ENCODE peak calls at places on chromosome 6, in four cellular contexts. One of them, this sample, is unnamed.

GRCh38 chr6:158233214-158233795 is 65.2 kb downstream of the GTF2H5 start:
- DNase-seq in left colon: peak; percentile 26
- DNase-seq in D341Med: peak; percentile 55
- DNase-seq in substantia nigra: no peak
- DNase-seq in this sample: no peak

GRCh38 chr6:65776332-65776731 is 69.3 kb upstream of the EYS start:
- DNase-seq in substantia nigra: no peak
- DNase-seq in left colon: peak; percentile 23
- DNase-seq in D341Med: peak; percentile 55
- DNase-seq in this sample: no peak

GRCh38 chr6:142694054-142694453 is 250.9 kb downstream of the HIVEP2 start:
- DNase-seq in left colon: no peak
- DNase-seq in D341Med: no peak
- DNase-seq in substantia nigra: no peak
- DNase-seq in this sample: no peak

GRCh38 chr6:43809417-43810305 is 39.6 kb downstream of the VEGFA start:
- DNase-seq in left colon: no peak
- DNase-seq in substantia nigra: no peak
- DNase-seq in D341Med: no peak
- DNase-seq in this sample: no peak

GRCh38 chr6:166540631-166541331 is 45.7 kb downstream of the RAMACL start:
- DNase-seq in D341Med: no peak
- DNase-seq in left colon: peak; percentile 35
- DNase-seq in substantia nigra: no peak
- DNase-seq in this sample: no peak

GRCh38 chr6:49966334-49966733 is 2.4 kb upstream of the DEFB114 start:
- DNase-seq in substantia nigra: no peak
- DNase-seq in D341Med: no peak
- DNase-seq in left colon: no peak
- DNase-seq in this sample: no peak

GRCh38 chr6:121897337-121897760 is 461.9 kb downstream of the GJA1 start:
- DNase-seq in left colon: no peak
- DNase-seq in substantia nigra: no peak
- DNase-seq in D341Med: no peak
- DNase-seq in this sample: no peak

GRCh38 chr6:135774006-135774405 is 77.5 kb upstream of the PDE7B start:
- DNase-seq in left colon: no peak
- DNase-seq in D341Med: no peak
- DNase-seq in substantia nigra: no peak
- DNase-seq in this sample: no peak

GRCh38 chr6:135537782-135538301 is 40.3 kb upstream of the AHI1 start:
- DNase-seq in left colon: no peak
- DNase-seq in substantia nigra: no peak
- DNase-seq in D341Med: no peak
- DNase-seq in this sample: no peak

GRCh38 chr6:53987527-53987888 is 123.7 kb upstream of the MLIP start:
- DNase-seq in D341Med: no peak
- DNase-seq in left colon: no peak
- DNase-seq in substantia nigra: no peak
- DNase-seq in this sample: no peak

GRCh38 chr6:18101873-18102272 is 20.6 kb downstream of the NHLRC1 start:
- DNase-seq in left colon: no peak
- DNase-seq in D341Med: no peak
- DNase-seq in substantia nigra: no peak
- DNase-seq in this sample: no peak

GRCh38 chr6:147468634-147469033 is 39.9 kb upstream of the SAMD5 start:
- DNase-seq in D341Med: no peak
- DNase-seq in substantia nigra: no peak
- DNase-seq in left colon: no peak
- DNase-seq in this sample: no peak

GRCh38 chr6:19415605-19416326 is 421.4 kb upstream of the ID4 start:
- DNase-seq in D341Med: no peak
- DNase-seq in left colon: no peak
- DNase-seq in substantia nigra: no peak
- DNase-seq in this sample: no peak

GRCh38 chr6:105482227-105482839 is 79.5 kb upstream of the PREP start:
- DNase-seq in D341Med: no peak
- DNase-seq in substantia nigra: no peak
- DNase-seq in left colon: peak; percentile 48
- DNase-seq in this sample: no peak

GRCh38 chr6:159451051-159451450 is 242.0 kb downstream of the SOD2 start:
- DNase-seq in substantia nigra: no peak
- DNase-seq in D341Med: no peak
- DNase-seq in left colon: no peak
- DNase-seq in this sample: no peak

GRCh38 chr6:169905041-169905807 is 153.8 kb downstream of the ERMARD start:
- DNase-seq in left colon: no peak
- DNase-seq in D341Med: no peak
- DNase-seq in substantia nigra: no peak
- DNase-seq in this sample: no peak

GRCh38 chr6:164275773-164276172 is 861.3 kb downstream of the QKI start:
- DNase-seq in D341Med: no peak
- DNase-seq in substantia nigra: no peak
- DNase-seq in left colon: no peak
- DNase-seq in this sample: no peak

GRCh38 chr6:36127462-36128016 is 2.8 kb upstream of the MAPK13 start:
- DNase-seq in substantia nigra: no peak
- DNase-seq in left colon: no peak
- DNase-seq in D341Med: no peak
- DNase-seq in this sample: no peak

GRCh38 chr6:78797270-78797669 is 70.1 kb upstream of the IRAK1BP1 start:
- DNase-seq in substantia nigra: no peak
- DNase-seq in D341Med: no peak
- DNase-seq in left colon: no peak
- DNase-seq in this sample: no peak

GRCh38 chr6:20534906-20535305 is 649 bp downstream of the CDKAL1 start:
- DNase-seq in substantia nigra: no peak
- DNase-seq in left colon: no peak
- DNase-seq in D341Med: no peak
- DNase-seq in this sample: peak; percentile 75

GRCh38 chr6:109800771-109801170 is 109.7 kb downstream of the FIG4 start:
- DNase-seq in left colon: no peak
- DNase-seq in substantia nigra: no peak
- DNase-seq in D341Med: no peak
- DNase-seq in this sample: peak; percentile 16

GRCh38 chr6:169404828-169405227 is 151.2 kb upstream of the THBS2 start:
- DNase-seq in substantia nigra: no peak
- DNase-seq in left colon: no peak
- DNase-seq in D341Med: no peak
- DNase-seq in this sample: no peak

GRCh38 chr6:150409576-150410066 is 40.8 kb downstream of the IYD start:
- DNase-seq in D341Med: no peak
- DNase-seq in substantia nigra: no peak
- DNase-seq in left colon: peak; percentile 67
- DNase-seq in this sample: peak; percentile 93

GRCh38 chr6:82910394-82910793 is 155.2 kb downstream of the UBE3D start:
- DNase-seq in left colon: no peak
- DNase-seq in D341Med: no peak
- DNase-seq in substantia nigra: no peak
- DNase-seq in this sample: no peak

GRCh38 chr6:43310624-43311023 is 2.0 kb upstream of the CRIP3 start:
- DNase-seq in D341Med: no peak
- DNase-seq in left colon: no peak
- DNase-seq in substantia nigra: no peak
- DNase-seq in this sample: no peak

GRCh38 chr6:8983202-8983688 is 547.9 kb upstream of the SLC35B3 start:
- DNase-seq in left colon: peak; percentile 51
- DNase-seq in D341Med: peak; percentile 86
- DNase-seq in substantia nigra: no peak
- DNase-seq in this sample: peak; percentile 91

GRCh38 chr6:142444388-142444787 is 142.6 kb downstream of the ADGRG6 start:
- DNase-seq in D341Med: no peak
- DNase-seq in left colon: no peak
- DNase-seq in substantia nigra: no peak
- DNase-seq in this sample: no peak

GRCh38 chr6:6749791-6750434 is 161.4 kb downstream of the LY86 start:
- DNase-seq in substantia nigra: no peak
- DNase-seq in D341Med: peak; percentile 46
- DNase-seq in left colon: peak; percentile 67
- DNase-seq in this sample: no peak

GRCh38 chr6:16918586-16918985 is 157.3 kb upstream of the ATXN1 start:
- DNase-seq in substantia nigra: no peak
- DNase-seq in left colon: no peak
- DNase-seq in D341Med: no peak
- DNase-seq in this sample: no peak

GRCh38 chr6:125866433-125866832 is 75.7 kb downstream of the NCOA7 start:
- DNase-seq in left colon: no peak
- DNase-seq in substantia nigra: no peak
- DNase-seq in D341Med: no peak
- DNase-seq in this sample: no peak

GRCh38 chr6:122555561-122555960 is 54.6 kb upstream of the PKIB start:
- DNase-seq in D341Med: no peak
- DNase-seq in substantia nigra: no peak
- DNase-seq in left colon: no peak
- DNase-seq in this sample: no peak

GRCh38 chr6:15246217-15247211 is 645 bp downstream of the JARID2 start:
- DNase-seq in left colon: peak; percentile 23
- DNase-seq in substantia nigra: no peak
- DNase-seq in D341Med: no peak
- DNase-seq in this sample: no peak

GRCh38 chr6:41698350-41698781 is 37.0 kb downstream of the TFEB start:
- DNase-seq in left colon: no peak
- DNase-seq in substantia nigra: no peak
- DNase-seq in D341Med: no peak
- DNase-seq in this sample: no peak

GRCh38 chr6:102813489-102814275 is 1420.2 kb downstream of the GRIK2 start:
- DNase-seq in left colon: no peak
- DNase-seq in D341Med: no peak
- DNase-seq in substantia nigra: no peak
- DNase-seq in this sample: no peak

GRCh38 chr6:7144810-7145209 is 37.0 kb downstream of the RREB1 start:
- DNase-seq in substantia nigra: no peak
- DNase-seq in D341Med: no peak
- DNase-seq in left colon: no peak
- DNase-seq in this sample: no peak

GRCh38 chr6:109790131-109790530 is 99.0 kb downstream of the FIG4 start:
- DNase-seq in substantia nigra: no peak
- DNase-seq in D341Med: no peak
- DNase-seq in left colon: no peak
- DNase-seq in this sample: no peak

GRCh38 chr6:157216570-157216969 is 106.7 kb downstream of the TMEM242 start:
- DNase-seq in left colon: no peak
- DNase-seq in substantia nigra: no peak
- DNase-seq in D341Med: no peak
- DNase-seq in this sample: no peak

GRCh38 chr6:36563237-36563927 is 16.1 kb upstream of the STK38 start:
- DNase-seq in D341Med: peak; percentile 54
- DNase-seq in substantia nigra: no peak
- DNase-seq in left colon: no peak
- DNase-seq in this sample: no peak

GRCh38 chr6:41321183-41321582 is 14.2 kb upstream of the NCR2 start:
- DNase-seq in D341Med: no peak
- DNase-seq in substantia nigra: no peak
- DNase-seq in left colon: no peak
- DNase-seq in this sample: no peak

GRCh38 chr6:165659945-165660862 is 2.8 kb downstream of the PDE10A start:
- DNase-seq in left colon: no peak
- DNase-seq in D341Med: peak; percentile 55
- DNase-seq in substantia nigra: no peak
- DNase-seq in this sample: no peak